ENCODE peak calls at places on chromosomes 1 and 21, in four cellular contexts. One of them, this sample, is unnamed.

GRCh38 chr21:25556087-25556486 is 51.2 kb downstream of the MRPL39 start:
- DNase-seq in NCI-H460: no peak
- DNase-seq in D341Med: no peak
- DNase-seq in EH: peak; percentile 27
- DNase-seq in this sample: no peak

GRCh38 chr1:202018476-202019234 is 8.3 kb downstream of the ELF3 start:
- DNase-seq in NCI-H460: no peak
- DNase-seq in D341Med: no peak
- DNase-seq in EH: no peak
- DNase-seq in this sample: no peak

GRCh38 chr1:31571340-31572295 is 4.7 kb upstream of the TINAGL1 start:
- DNase-seq in NCI-H460: no peak
- DNase-seq in D341Med: no peak
- DNase-seq in EH: no peak
- DNase-seq in this sample: no peak

GRCh38 chr1:201016211-201016651 is 7.3 kb downstream of the KIF21B start:
- DNase-seq in NCI-H460: no peak
- DNase-seq in D341Med: peak; percentile 92
- DNase-seq in EH: peak; percentile 61
- DNase-seq in this sample: no peak

GRCh38 chr1:201376464-201377374 is 761 bp downstream of the TNNT2 start:
- DNase-seq in NCI-H460: peak; percentile 40
- DNase-seq in D341Med: peak; percentile 79
- DNase-seq in EH: peak; percentile 54
- DNase-seq in this sample: no peak

GRCh38 chr21:29130234-29130993 is at the start of gene MAP3K7CL:
- DNase-seq in NCI-H460: no peak
- DNase-seq in D341Med: no peak
- DNase-seq in EH: peak; percentile 100
- DNase-seq in this sample: no peak

GRCh38 chr21:16794944-16795343 is 717.9 kb upstream of the CXADR start:
- DNase-seq in NCI-H460: peak; percentile 77
- DNase-seq in D341Med: no peak
- DNase-seq in EH: peak; percentile 89
- DNase-seq in this sample: no peak

GRCh38 chr1:159652506-159652905 is 61.9 kb downstream of the CRP start:
- DNase-seq in NCI-H460: no peak
- DNase-seq in D341Med: no peak
- DNase-seq in EH: peak; percentile 9
- DNase-seq in this sample: no peak

GRCh38 chr1:20361401-20361800 is 70.7 kb downstream of the VWA5B1 start:
- DNase-seq in NCI-H460: no peak
- DNase-seq in D341Med: no peak
- DNase-seq in EH: no peak
- DNase-seq in this sample: no peak

GRCh38 chr21:39681257-39681656 is 63.7 kb upstream of the IGSF5 start:
- DNase-seq in NCI-H460: no peak
- DNase-seq in D341Med: no peak
- DNase-seq in EH: no peak
- DNase-seq in this sample: no peak

GRCh38 chr1:20366766-20367602 is 76.3 kb downstream of the VWA5B1 start:
- DNase-seq in NCI-H460: peak; percentile 38
- DNase-seq in D341Med: peak; percentile 40
- DNase-seq in EH: peak; percentile 49
- DNase-seq in this sample: no peak

This sample was measured in T-helper 17 cell.